ENCODE peak calls at places on chromosome 5, in seven cellular contexts. C is Caki2; E is H4; L is lower leg skin; T is anterior cingulate cortex; H is stimulated activated CD4-positive, alpha-beta T cell treated with anti-CD3 and anti-CD28 coated beads, TNF-alpha, amount 100 ng/mL, for 1 hour; P is hepatic stellate cell. B is an unnamed sample.

GRCh38 chr5:36607114-36607561 is 732 bp downstream of the SLC1A3 start:
- DNase-seq in T (peak; percentile 21), E (peak; percentile 47), C (peak; percentile 27), H (no peak), L (peak; percentile 83), P (no peak), B (no peak)

GRCh38 chr5:88665750-88666215 is 217.2 kb downstream of the MEF2C start:
- DNase-seq in L (no peak), P (no peak), C (peak; percentile 75), T (no peak), E (peak; percentile 48), H (no peak), B (no peak)

GRCh38 chr5:871596-872298 is 20.9 kb downstream of the BRD9 start:
- DNase-seq in P (no peak), L (no peak), T (no peak), C (no peak), E (no peak), H (no peak), B (no peak)

GRCh38 chr5:113035096-113035495 is 58.5 kb downstream of the DCP2 start:
- DNase-seq in H (no peak), L (no peak), E (no peak), C (no peak), T (no peak), P (no peak), B (no peak)

GRCh38 chr5:117856706-117857105 is 1131.6 kb downstream of the DTWD2 start:
- DNase-seq in C (no peak), H (no peak), E (no peak), P (no peak), T (no peak), L (no peak), B (no peak)

GRCh38 chr5:152556779-152557178 is 151.7 kb upstream of the NMUR2 start:
- DNase-seq in L (no peak), P (no peak), E (no peak), H (no peak), T (no peak), C (no peak), B (no peak)

GRCh38 chr5:40220260-40220659 is 459.5 kb upstream of the PTGER4 start:
- DNase-seq in H (no peak), E (no peak), T (no peak), P (no peak), C (no peak), L (no peak), B (no peak)

GRCh38 chr5:171123417-171123816 is 185.6 kb upstream of the TLX3 start:
- DNase-seq in H (no peak), C (no peak), T (no peak), E (no peak), L (no peak), P (no peak), B (no peak)

GRCh38 chr5:128290152-128290858 is 206.7 kb downstream of the SLC12A2 start:
- DNase-seq in H (no peak), P (no peak), C (peak; percentile 8), E (no peak), L (no peak), T (no peak), B (no peak)

GRCh38 chr5:103617090-103617489 is 54.5 kb upstream of the NUDT12 start:
- DNase-seq in E (no peak), T (no peak), L (no peak), C (no peak), H (no peak), P (no peak), B (no peak)

GRCh38 chr5:135551593-135552447 is 16.1 kb upstream of the NEUROG1 start:
- DNase-seq in C (peak; percentile 44), E (peak; percentile 68), L (no peak), T (peak; percentile 7), H (no peak), P (peak; percentile 76), B (peak; percentile 64)

GRCh38 chr5:143707797-143708196 is 104.2 kb upstream of the HMHB1 start:
- DNase-seq in P (no peak), T (no peak), E (no peak), L (no peak), C (no peak), H (no peak), B (no peak)

GRCh38 chr5:115414406-115415142 is 118.1 kb upstream of the CCDC112 start:
- DNase-seq in P (peak; percentile 49), E (no peak), L (no peak), C (peak; percentile 8), T (no peak), H (no peak), B (no peak)

GRCh38 chr5:60497706-60498500 is 202.1 kb downstream of the DEPDC1B start:
- DNase-seq in H (no peak), L (no peak), T (no peak), E (peak; percentile 48), P (no peak), C (no peak), B (no peak)

GRCh38 chr5:139809331-139809810 is 13.8 kb downstream of the PSD2 start:
- DNase-seq in H (no peak), E (no peak), T (no peak), P (no peak), C (no peak), L (no peak), B (no peak)

GRCh38 chr5:140152610-140152999 is 22.4 kb upstream of the CYSTM1 start:
- DNase-seq in H (no peak), L (no peak), C (no peak), P (no peak), T (no peak), E (no peak), B (no peak)